ENCODE peak calls at places on chromosomes 2 and 18, in four cellular contexts. W, Q, A and L are unnamed samples.

GRCh38 chr18:8522756-8523155 is 86.5 kb upstream of the RAB12 start:
- DNase-seq in W (no peak), Q (no peak), A (no peak), L (no peak)

GRCh38 chr2:44801676-44802408 is 139.7 kb upstream of the SIX3 start:
- DNase-seq in W (no peak), Q (no peak), A (no peak), L (no peak)

GRCh38 chr18:58402247-58402646 is 226.6 kb downstream of the ALPK2 start:
- DNase-seq in W (no peak), Q (no peak), A (no peak), L (no peak)

GRCh38 chr18:28152354-28152753 is 24.6 kb downstream of the CDH2 start:
- DNase-seq in W (no peak), Q (no peak), A (no peak), L (no peak)

GRCh38 chr18:10490401-10491289 is 35.2 kb upstream of the NAPG start:
- DNase-seq in W (no peak), Q (no peak), A (peak; percentile 78), L (peak; percentile 15)

GRCh38 chr2:239354132-239354790 is 46.6 kb downstream of the HDAC4 start:
- DNase-seq in W (no peak), Q (no peak), A (no peak), L (no peak)

GRCh38 chr2:109562421-109562820 is 51.3 kb downstream of the SEPTIN10 start:
- DNase-seq in W (no peak), Q (no peak), A (no peak), L (no peak)

GRCh38 chr2:41870948-41871522 is 176.8 kb upstream of the PKDCC start:
- DNase-seq in W (no peak), Q (peak; percentile 80), A (no peak), L (no peak)

GRCh38 chr2:47079515-47080412 is 75.3 kb downstream of the STPG4 start:
- DNase-seq in W (no peak), Q (no peak), A (no peak), L (no peak)

GRCh38 chr2:158999458-158999857 is 31.0 kb downstream of the TANC1 start:
- DNase-seq in W (no peak), Q (no peak), A (no peak), L (no peak)

GRCh38 chr2:223641062-223641461 is 38.9 kb upstream of the SCG2 start:
- DNase-seq in W (no peak), Q (no peak), A (no peak), L (no peak)

GRCh38 chr2:200600549-200601212 is 14.9 kb downstream of the AOX1 start:
- DNase-seq in W (no peak), Q (no peak), A (no peak), L (no peak)

GRCh38 chr2:208031608-208032019 is 6.3 kb upstream of the PLEKHM3 start:
- DNase-seq in W (no peak), Q (no peak), A (no peak), L (no peak)

GRCh38 chr2:112926707-112927106 is 15.7 kb downstream of the IL37 start:
- DNase-seq in W (no peak), Q (no peak), A (no peak), L (no peak)

GRCh38 chr2:104656496-104657310 is 197.2 kb upstream of the POU3F3 start:
- DNase-seq in W (no peak), Q (no peak), A (no peak), L (no peak)

GRCh38 chr2:183996825-183997823 is 601.2 kb upstream of the ZNF804A start:
- DNase-seq in W (no peak), Q (no peak), A (no peak), L (no peak)

GRCh38 chr18:50424877-50425690 is 50.2 kb downstream of the SKA1 start:
- DNase-seq in W (no peak), Q (no peak), A (no peak), L (no peak)
- H3K27ac ChIP-seq in W (no peak overlapping the region), Q (no peak overlapping the region), A (no peak overlapping the region), L (peak overlapping the region; percentile 47)

GRCh38 chr2:133817680-133818566 is 249.7 kb upstream of the NCKAP5 start:
- DNase-seq in W (no peak), Q (no peak), A (no peak), L (no peak)
- H3K4me1 ChIP-seq in W (no peaks in the 10 kb centered on the region), Q (no peaks in the 10 kb centered on the region), A (no peaks in the 10 kb centered on the region), L (no peaks in the 10 kb centered on the region)

GRCh38 chr2:120348134-120349103 is 2.5 kb downstream of the INHBB start:
- DNase-seq in W (no peak), Q (no peak), A (no peak), L (no peak)

GRCh38 chr2:120346034-120346666 is at the start of gene INHBB:
- DNase-seq in W (no peak), Q (no peak), A (no peak), L (no peak)

GRCh38 chr2:120349125-120349921 is 3.4 kb downstream of the INHBB start:
- DNase-seq in W (no peak), Q (no peak), A (no peak), L (no peak)

GRCh38 chr2:120346667-120347358 is 877 bp downstream of the INHBB start:
- DNase-seq in W (peak; percentile 33), Q (no peak), A (no peak), L (no peak)

DNA sequence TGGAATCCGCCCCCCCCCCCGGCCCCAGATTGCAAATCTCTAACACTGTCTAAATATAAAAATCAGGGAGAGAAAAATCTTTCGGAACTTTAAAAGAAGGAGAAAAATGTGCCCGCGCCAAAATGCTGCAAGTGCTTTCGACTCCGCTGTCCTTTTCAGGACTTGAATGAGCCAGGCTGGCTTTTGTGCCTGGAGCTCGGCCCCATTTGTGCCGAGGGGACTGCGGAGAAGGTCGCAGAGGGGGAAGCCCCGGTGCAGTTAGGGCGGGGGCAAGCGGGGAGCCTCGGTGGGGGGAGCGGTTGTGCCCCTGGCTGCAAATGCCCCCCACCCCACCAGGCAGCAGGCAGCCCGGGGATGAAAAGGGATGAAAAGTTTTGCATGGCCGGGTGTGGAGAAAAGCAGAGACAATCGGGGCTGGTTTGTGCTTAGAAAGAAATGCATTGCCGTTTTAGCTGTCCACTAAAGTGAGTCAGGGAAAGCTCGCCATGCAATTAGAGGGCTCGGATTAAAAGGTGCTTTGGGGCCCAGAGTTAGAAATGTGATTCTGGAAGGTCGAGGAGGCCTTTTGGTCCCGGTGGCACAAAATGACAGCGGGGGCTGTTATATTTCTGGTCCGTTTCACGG is 1.6 kb downstream of the INHBB start:
- DNase-seq in W (no peak), Q (no peak), A (no peak), L (no peak)
- H3K4me3 ChIP-seq in W (peak overlapping the region; percentile 60), Q (no peak overlapping the region), A (no peak overlapping the region), L (no peak overlapping the region)

DNA sequence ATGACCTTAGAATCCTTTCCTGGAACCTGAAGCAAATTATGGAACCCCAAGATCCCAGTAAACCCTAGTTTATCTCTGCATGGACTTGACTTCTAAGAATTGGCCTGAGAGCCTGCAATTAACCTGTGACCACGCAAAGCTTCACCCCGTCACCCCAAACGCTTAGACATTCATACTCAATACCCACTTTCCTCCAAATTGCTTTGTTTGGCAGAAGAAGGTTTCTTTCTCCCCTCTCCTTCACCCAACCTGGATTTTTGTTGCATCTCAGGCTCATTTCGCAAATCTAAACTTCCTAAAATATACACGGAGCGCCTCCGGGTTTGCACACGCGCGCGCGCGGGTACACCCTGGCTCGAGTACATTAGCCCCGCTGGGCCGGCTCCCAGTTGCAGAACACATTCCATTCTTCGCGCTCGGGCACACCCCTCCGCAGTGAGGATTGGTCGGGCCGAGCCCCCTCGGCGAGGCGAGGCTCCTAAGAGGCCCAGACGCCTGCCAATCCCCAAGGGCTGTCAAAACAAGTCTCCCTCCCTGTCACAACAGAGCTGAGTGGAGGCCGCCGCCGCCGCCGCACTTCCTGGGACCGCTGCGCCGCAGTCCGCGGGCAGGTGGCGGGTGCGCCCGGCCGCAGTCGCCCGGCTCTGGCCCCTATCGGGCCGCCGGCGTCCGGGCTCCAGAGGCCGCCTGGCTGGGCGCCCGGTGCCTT is at the start of gene PLCL1:
- DNase-seq in W (peak; percentile 92), Q (peak; percentile 97), A (peak; percentile 93), L (peak; percentile 81)
- H3K27ac ChIP-seq in W (peak within 1 kb of the TSS; percentile 82), Q (peak within 1 kb of the TSS; percentile 1), A (peak within 1 kb of the TSS; percentile 53), L (peak within 1 kb of the TSS; percentile 17)

GRCh38 chr2:12857891-12858290 is 141.2 kb downstream of the TRIB2 start:
- DNase-seq in W (no peak), Q (no peak), A (no peak), L (no peak)

GRCh38 chr2:12858786-12859185 is 142.1 kb downstream of the TRIB2 start:
- DNase-seq in W (no peak), Q (no peak), A (no peak), L (no peak)

GRCh38 chr2:12862541-12862940 is 145.8 kb downstream of the TRIB2 start:
- DNase-seq in W (no peak), Q (no peak), A (no peak), L (no peak)

GRCh38 chr2:12863937-12864336 is 147.2 kb downstream of the TRIB2 start:
- DNase-seq in W (no peak), Q (no peak), A (no peak), L (no peak)

GRCh38 chr2:12861344-12861942 is 144.7 kb downstream of the TRIB2 start:
- DNase-seq in W (no peak), Q (no peak), A (no peak), L (no peak)
- H3K4me1 ChIP-seq in W (no peaks in the 10 kb centered on the region), Q (no peaks in the 10 kb centered on the region), A (peaks cover 25% of the 10 kb centered on the region), L (peaks cover 34% of the 10 kb centered on the region)